ENCODE peak calls at places on chromosomes 5 and 9, in four cellular contexts. One of them, this sample, is unnamed. For H3K4me1, the result is how much of the 10 kb centered on the place peaks cover.

GRCh38 chr9:133403766-133404439 is 13.9 kb downstream of the REXO4 start:
- DNase-seq in psoas muscle: no peak
- DNase-seq in GM23338: peak
- DNase-seq in heart right ventricle: no peak
- DNase-seq in this sample: peak

GRCh38 chr9:132187006-132187760 is 25.3 kb downstream of the NTNG2 start:
- DNase-seq in psoas muscle: no peak
- DNase-seq in GM23338: no peak
- DNase-seq in heart right ventricle: no peak
- DNase-seq in this sample: no peak

GRCh38 chr5:110055301-110055700 is 365.6 kb downstream of the MAN2A1 start:
- DNase-seq in psoas muscle: no peak
- DNase-seq in GM23338: no peak
- DNase-seq in heart right ventricle: no peak
- DNase-seq in this sample: no peak

GRCh38 chr5:88967633-88968585 is 84.9 kb upstream of the MEF2C start:
- DNase-seq in psoas muscle: no peak
- DNase-seq in GM23338: no peak
- DNase-seq in heart right ventricle: no peak
- DNase-seq in this sample: no peak

GRCh38 chr5:117486879-117487391 is 912.3 kb upstream of the SEMA6A start:
- DNase-seq in psoas muscle: no peak
- DNase-seq in GM23338: no peak
- DNase-seq in heart right ventricle: no peak
- DNase-seq in this sample: peak

GRCh38 chr9:93024986-93025630 is 33.4 kb upstream of the SUSD3 start:
- DNase-seq in psoas muscle: no peak
- DNase-seq in GM23338: no peak
- DNase-seq in heart right ventricle: no peak
- DNase-seq in this sample: no peak

GRCh38 chr9:33721674-33722358 is 73.5 kb upstream of the PRSS3 start:
- DNase-seq in psoas muscle: peak
- DNase-seq in GM23338: peak
- DNase-seq in heart right ventricle: peak
- DNase-seq in this sample: peak

GRCh38 chr5:107251151-107251550 is 419.6 kb downstream of the EFNA5 start:
- DNase-seq in psoas muscle: no peak
- DNase-seq in GM23338: no peak
- DNase-seq in heart right ventricle: no peak
- DNase-seq in this sample: no peak

GRCh38 chr5:164060956-164061355 is 555.5 kb downstream of the MAT2B start:
- DNase-seq in psoas muscle: no peak
- DNase-seq in GM23338: no peak
- DNase-seq in heart right ventricle: no peak
- DNase-seq in this sample: no peak

GRCh38 chr5:172491481-172491880 is 37.2 kb upstream of the SH3PXD2B start:
- DNase-seq in psoas muscle: no peak
- DNase-seq in GM23338: no peak
- DNase-seq in heart right ventricle: no peak
- DNase-seq in this sample: peak

GRCh38 chr5:157748740-157749461 is 5.4 kb downstream of the LSM11 start:
- DNase-seq in psoas muscle: no peak
- DNase-seq in GM23338: no peak
- DNase-seq in heart right ventricle: no peak
- DNase-seq in this sample: no peak

GRCh38 chr9:81077572-81077971 is 611.8 kb downstream of the TLE1 start:
- DNase-seq in psoas muscle: no peak
- DNase-seq in GM23338: no peak
- DNase-seq in heart right ventricle: no peak
- DNase-seq in this sample: no peak

GRCh38 chr9:135224921-135225541 is 137.6 kb downstream of the OLFM1 start:
- DNase-seq in psoas muscle: no peak
- DNase-seq in GM23338: no peak
- DNase-seq in heart right ventricle: no peak
- DNase-seq in this sample: no peak

GRCh38 chr5:131068893-131069643 is 96.0 kb downstream of the HINT1 start:
- DNase-seq in psoas muscle: no peak
- DNase-seq in GM23338: no peak
- DNase-seq in heart right ventricle: no peak
- DNase-seq in this sample: no peak

GRCh38 chr5:177405805-177406204 is 3.6 kb downstream of the F12 start:
- DNase-seq in psoas muscle: no peak
- DNase-seq in GM23338: no peak
- DNase-seq in heart right ventricle: no peak
- DNase-seq in this sample: no peak

GRCh38 chr5:173278172-173278571 is 43.2 kb upstream of the NKX2-5 start:
- DNase-seq in psoas muscle: no peak
- DNase-seq in GM23338: no peak
- DNase-seq in heart right ventricle: peak
- DNase-seq in this sample: no peak

GRCh38 chr5:66307647-66308257 is 163.7 kb downstream of the SREK1 start:
- DNase-seq in psoas muscle: no peak
- DNase-seq in GM23338: peak
- DNase-seq in heart right ventricle: no peak
- DNase-seq in this sample: no peak

GRCh38 chr9:108040783-108041182 is 551.2 kb upstream of the KLF4 start:
- DNase-seq in psoas muscle: no peak
- DNase-seq in GM23338: no peak
- DNase-seq in heart right ventricle: no peak
- DNase-seq in this sample: no peak
- H3K4me1 ChIP-seq in psoas muscle: under half
- H3K4me1 ChIP-seq in GM23338: under half
- H3K4me1 ChIP-seq in heart right ventricle: under half
- H3K4me1 ChIP-seq in this sample: under half

GRCh38 chr9:128861501-128861900 is 20.2 kb downstream of the KYAT1 start:
- DNase-seq in psoas muscle: no peak
- DNase-seq in GM23338: no peak
- DNase-seq in heart right ventricle: no peak
- DNase-seq in this sample: peak

GRCh38 chr9:128860937-128861336 is 20.8 kb downstream of the KYAT1 start:
- DNase-seq in psoas muscle: no peak
- DNase-seq in GM23338: no peak
- DNase-seq in heart right ventricle: no peak
- DNase-seq in this sample: no peak

GRCh38 chr9:128862401-128862851 is 19.3 kb downstream of the KYAT1 start:
- DNase-seq in psoas muscle: peak
- DNase-seq in GM23338: no peak
- DNase-seq in heart right ventricle: peak
- DNase-seq in this sample: no peak

GRCh38 chr9:128863647-128864046 is 18.1 kb downstream of the KYAT1 start:
- DNase-seq in psoas muscle: peak
- DNase-seq in GM23338: peak
- DNase-seq in heart right ventricle: peak
- DNase-seq in this sample: peak
- TF ChIP-seq CTCF in psoas muscle: peak
- TF ChIP-seq CTCF in GM23338: peak
- TF ChIP-seq CTCF in heart right ventricle: peak
- TF ChIP-seq CTCF in this sample: peak

DNA sequence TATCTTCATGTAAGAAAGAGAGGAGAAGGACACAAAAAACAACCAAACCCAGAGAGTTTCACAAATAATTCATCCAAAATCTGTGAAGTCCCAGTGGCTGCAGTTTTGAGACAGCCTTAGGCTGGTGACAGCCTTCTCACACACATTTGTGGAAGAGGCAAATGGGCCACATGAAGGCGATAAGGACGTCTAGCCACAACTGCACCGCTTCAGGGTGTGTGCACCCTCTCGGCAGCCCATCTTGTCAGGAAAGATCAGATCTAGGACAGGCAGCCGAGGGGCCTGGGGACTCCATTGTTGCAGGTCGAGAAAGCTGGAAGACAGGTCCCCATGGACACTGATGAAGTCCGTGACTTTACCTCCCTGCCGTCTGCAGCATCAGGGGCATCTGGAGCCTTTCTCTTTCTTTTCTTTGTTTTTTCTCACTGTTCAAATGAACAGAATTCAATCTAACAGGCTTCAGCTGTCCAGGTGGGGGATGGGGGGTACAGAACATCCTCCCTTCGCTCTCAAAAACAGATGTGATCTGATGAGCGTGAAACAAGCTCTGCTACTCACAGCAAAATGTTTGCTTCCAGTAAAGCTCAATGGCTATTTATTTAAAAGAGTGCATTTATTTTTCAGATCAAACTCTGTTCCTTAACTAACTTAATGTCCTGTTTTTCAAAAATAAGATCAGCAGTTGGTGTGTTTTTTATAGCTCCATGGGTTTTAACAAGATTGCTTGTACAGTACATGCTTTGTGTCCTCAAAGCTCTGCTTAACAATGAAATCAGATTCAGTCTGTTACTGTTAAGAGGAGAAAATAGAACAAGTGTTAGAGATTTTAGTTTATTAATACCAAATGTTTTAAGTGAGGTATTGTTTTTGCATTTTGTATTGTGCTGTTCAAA is 111.9 kb upstream of the OTULINL start:
- DNase-seq in psoas muscle: no peak
- DNase-seq in GM23338: no peak
- DNase-seq in heart right ventricle: no peak
- DNase-seq in this sample: no peak
- H3K4me1 ChIP-seq in psoas muscle: under half
- H3K4me1 ChIP-seq in GM23338: under half
- H3K4me1 ChIP-seq in heart right ventricle: under half
- H3K4me1 ChIP-seq in this sample: under half

GRCh38 chr5:55437452-55437851 is 97.3 kb downstream of the PLPP1 start:
- DNase-seq in psoas muscle: no peak
- DNase-seq in GM23338: no peak
- DNase-seq in heart right ventricle: no peak
- DNase-seq in this sample: no peak

GRCh38 chr5:55429221-55429620 is 105.5 kb downstream of the PLPP1 start:
- DNase-seq in psoas muscle: no peak
- DNase-seq in GM23338: no peak
- DNase-seq in heart right ventricle: no peak
- DNase-seq in this sample: no peak

GRCh38 chr5:55429707-55430253 is 105.0 kb downstream of the PLPP1 start:
- DNase-seq in psoas muscle: no peak
- DNase-seq in GM23338: no peak
- DNase-seq in heart right ventricle: peak
- DNase-seq in this sample: no peak

GRCh38 chr5:55437859-55438206 is 96.9 kb downstream of the PLPP1 start:
- DNase-seq in psoas muscle: no peak
- DNase-seq in GM23338: no peak
- DNase-seq in heart right ventricle: no peak
- DNase-seq in this sample: no peak

GRCh38 chr5:55432549-55432948 is 102.2 kb downstream of the PLPP1 start:
- DNase-seq in psoas muscle: no peak
- DNase-seq in GM23338: no peak
- DNase-seq in heart right ventricle: no peak
- DNase-seq in this sample: no peak
- TF ChIP-seq CTCF in psoas muscle: no peak
- TF ChIP-seq CTCF in GM23338: no peak
- TF ChIP-seq CTCF in heart right ventricle: no peak
- TF ChIP-seq CTCF in this sample: no peak

GRCh38 chr9:110058304-110058953 is 149.5 kb downstream of the C9orf152 start:
- DNase-seq in psoas muscle: peak
- DNase-seq in GM23338: peak
- DNase-seq in heart right ventricle: peak
- DNase-seq in this sample: peak

GRCh38 chr9:110059461-110059860 is 148.5 kb downstream of the C9orf152 start:
- DNase-seq in psoas muscle: no peak
- DNase-seq in GM23338: no peak
- DNase-seq in heart right ventricle: no peak
- DNase-seq in this sample: no peak

GRCh38 chr9:110050925-110051355 is 157.0 kb downstream of the C9orf152 start:
- DNase-seq in psoas muscle: no peak
- DNase-seq in GM23338: no peak
- DNase-seq in heart right ventricle: no peak
- DNase-seq in this sample: no peak

GRCh38 chr9:110056062-110056461 is 151.9 kb downstream of the C9orf152 start:
- DNase-seq in psoas muscle: no peak
- DNase-seq in GM23338: no peak
- DNase-seq in heart right ventricle: no peak
- DNase-seq in this sample: no peak
- H3K4me1 ChIP-seq in psoas muscle: under half
- H3K4me1 ChIP-seq in GM23338: under half
- H3K4me1 ChIP-seq in heart right ventricle: half or more
- H3K4me1 ChIP-seq in this sample: under half

DNA sequence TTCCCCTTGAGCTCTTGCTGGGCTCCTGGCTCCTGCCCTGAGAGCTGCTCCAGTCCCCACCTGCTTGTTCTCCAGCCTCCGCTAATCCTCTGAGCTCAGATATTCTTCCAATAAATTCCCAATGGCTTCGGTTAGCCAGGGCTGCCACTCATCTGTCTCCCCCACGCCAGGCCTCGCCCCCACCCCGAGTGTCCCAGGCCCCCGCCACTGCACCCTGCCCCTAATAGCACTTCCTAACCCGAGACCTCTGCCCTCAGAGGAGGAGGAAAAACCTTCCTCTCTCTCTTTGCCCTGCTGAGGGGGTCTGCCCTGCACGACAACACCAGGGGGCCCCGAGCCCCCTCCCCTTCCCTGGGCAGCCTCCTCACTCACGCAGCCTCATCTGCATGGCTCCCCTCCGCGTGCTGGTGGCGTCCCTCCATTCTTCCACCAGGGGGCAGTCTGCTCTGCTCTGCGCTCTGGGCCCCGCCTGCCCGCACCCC is 5.4 kb upstream of the LCN15 start:
- DNase-seq in psoas muscle: no peak
- DNase-seq in GM23338: peak
- DNase-seq in heart right ventricle: no peak
- DNase-seq in this sample: peak
- TF ChIP-seq CTCF in psoas muscle: peak
- TF ChIP-seq CTCF in GM23338: peak
- TF ChIP-seq CTCF in heart right ventricle: peak
- TF ChIP-seq CTCF in this sample: peak

DNA sequence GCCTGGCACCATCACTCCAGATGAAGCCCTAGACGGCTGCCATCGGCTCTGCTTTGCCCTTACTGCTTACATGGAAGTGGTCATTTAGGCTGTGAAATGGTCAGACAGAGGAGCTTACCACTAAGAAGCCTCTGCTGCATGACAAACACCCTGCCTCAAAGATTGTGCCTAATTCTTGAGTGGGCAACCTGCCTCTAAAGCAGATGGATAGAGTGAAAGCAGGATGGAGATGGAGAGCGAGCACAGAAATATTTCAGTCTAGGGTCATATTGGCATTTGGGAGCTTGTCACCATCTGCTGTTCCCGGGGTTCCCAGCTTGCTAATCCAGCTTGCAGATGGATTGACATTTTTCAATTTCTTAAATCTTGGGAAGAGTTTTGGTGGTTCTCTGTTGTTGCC is 92.7 kb upstream of the TAS2R1 start:
- DNase-seq in psoas muscle: no peak
- DNase-seq in GM23338: no peak
- DNase-seq in heart right ventricle: no peak
- DNase-seq in this sample: no peak
- H3K4me1 ChIP-seq in psoas muscle: under half
- H3K4me1 ChIP-seq in GM23338: under half
- H3K4me1 ChIP-seq in heart right ventricle: under half
- H3K4me1 ChIP-seq in this sample: under half

GRCh38 chr9:121744687-121745395 is 93.4 kb downstream of the DAB2IP start:
- DNase-seq in psoas muscle: no peak
- DNase-seq in GM23338: peak
- DNase-seq in heart right ventricle: no peak
- DNase-seq in this sample: peak

GRCh38 chr9:121744002-121744686 is 92.7 kb downstream of the DAB2IP start:
- DNase-seq in psoas muscle: peak
- DNase-seq in GM23338: peak
- DNase-seq in heart right ventricle: peak
- DNase-seq in this sample: peak

GRCh38 chr9:121742923-121743322 is 91.5 kb downstream of the DAB2IP start:
- DNase-seq in psoas muscle: no peak
- DNase-seq in GM23338: no peak
- DNase-seq in heart right ventricle: no peak
- DNase-seq in this sample: no peak

GRCh38 chr9:121745396-121745695 is 93.9 kb downstream of the DAB2IP start:
- DNase-seq in psoas muscle: no peak
- DNase-seq in GM23338: no peak
- DNase-seq in heart right ventricle: no peak
- DNase-seq in this sample: no peak

GRCh38 chr9:121743441-121744001 is 92.1 kb downstream of the DAB2IP start:
- DNase-seq in psoas muscle: peak
- DNase-seq in GM23338: peak
- DNase-seq in heart right ventricle: peak
- DNase-seq in this sample: peak
- TF ChIP-seq CTCF in psoas muscle: peak
- TF ChIP-seq CTCF in GM23338: no peak
- TF ChIP-seq CTCF in heart right ventricle: no peak
- TF ChIP-seq CTCF in this sample: no peak

This sample was measured in endodermal cell.